ENCODE peak calls at places on chromosomes 5 and 9, in ten cellular contexts. B is GM12878; G is brain microvascular endothelial cell; P is dorsolateral prefrontal cortex; W is CD4-positive, CD25-positive, alpha-beta regulatory T cell; Z is gastrocnemius medialis; R is RWPE1; C is left lung; F is spleen; Q is heart right ventricle. L is an unnamed sample.

GRCh38 chr5:79318935-79319614 is 83.1 kb downstream of the JMY start:
- DNase-seq in P (no peak), Q (no peak), G (peak; percentile 89), R (peak; percentile 58), B (no peak), C (no peak), F (no peak), Z (no peak), W (no peak), L (no peak)

GRCh38 chr5:82204567-82204966 is 73.6 kb downstream of the RPS23 start:
- DNase-seq in W (no peak), B (no peak), Q (no peak), C (no peak), R (no peak), P (no peak), Z (no peak), G (no peak), F (no peak), L (no peak)

GRCh38 chr9:4413856-4414255 is 76.4 kb upstream of the SLC1A1 start:
- DNase-seq in W (no peak), F (no peak), G (no peak), Q (no peak), R (no peak), Z (no peak), C (no peak), P (no peak), B (no peak), L (no peak)

GRCh38 chr5:79955496-79956172 is 35.4 kb downstream of the MTX3 start:
- DNase-seq in Q (no peak), W (no peak), B (no peak), R (no peak), C (no peak), P (no peak), G (no peak), F (no peak), Z (no peak), L (no peak)

GRCh38 chr9:125750656-125751035 is 3.5 kb downstream of the PBX3 start:
- DNase-seq in R (peak; percentile 35), W (no peak), C (no peak), G (no peak), Z (no peak), B (no peak), Q (no peak), P (no peak), F (no peak), L (no peak)

GRCh38 chr9:76366275-76366674 is 28.0 kb downstream of the RFK start:
- DNase-seq in W (no peak), P (no peak), G (no peak), B (no peak), Q (no peak), Z (no peak), R (no peak), F (no peak), C (no peak), L (no peak)

GRCh38 chr5:113807384-113808053 is 294.0 kb downstream of the YTHDC2 start:
- DNase-seq in P (peak; percentile 62), Q (no peak), Z (no peak), W (no peak), F (no peak), G (no peak), B (no peak), C (no peak), R (no peak), L (no peak)

GRCh38 chr5:76691470-76692273 is 24.3 kb upstream of the F2R start:
- DNase-seq in W (no peak), F (no peak), G (peak; percentile 64), Z (no peak), B (peak; percentile 11), C (no peak), Q (no peak), R (no peak), P (no peak), L (no peak)

GRCh38 chr5:68454172-68454571 is 238.6 kb downstream of the PIK3R1 start:
- DNase-seq in W (no peak), P (no peak), Q (no peak), C (no peak), R (no peak), B (no peak), Z (no peak), F (no peak), G (no peak), L (no peak)

GRCh38 chr5:107478068-107478641 is 192.6 kb downstream of the EFNA5 start:
- DNase-seq in R (no peak), B (no peak), W (no peak), Z (no peak), G (no peak), Q (no peak), C (no peak), F (no peak), P (no peak), L (no peak)

GRCh38 chr9:1051286-1052118 is 1.3 kb downstream of the DMRT2 start:
- DNase-seq in W (no peak), F (no peak), G (no peak), Q (peak; percentile 42), R (no peak), C (no peak), B (no peak), Z (peak; percentile 36), P (peak; percentile 68), L (peak; percentile 76)

GRCh38 chr9:130846487-130847305 is 11.6 kb downstream of the ABL1 start:
- DNase-seq in R (peak; percentile 87), W (no peak), Q (peak; percentile 41), C (no peak), Z (no peak), G (peak; percentile 86), B (no peak), P (peak; percentile 55), F (peak; percentile 74), L (peak; percentile 79)

GRCh38 chr5:68252678-68253520 is 37.3 kb downstream of the PIK3R1 start:
- DNase-seq in R (peak; percentile 86), P (peak; percentile 63), C (peak; percentile 45), F (peak; percentile 80), B (no peak), G (peak; percentile 67), Z (peak; percentile 61), W (peak; percentile 24), Q (no peak), L (no peak)

DNA sequence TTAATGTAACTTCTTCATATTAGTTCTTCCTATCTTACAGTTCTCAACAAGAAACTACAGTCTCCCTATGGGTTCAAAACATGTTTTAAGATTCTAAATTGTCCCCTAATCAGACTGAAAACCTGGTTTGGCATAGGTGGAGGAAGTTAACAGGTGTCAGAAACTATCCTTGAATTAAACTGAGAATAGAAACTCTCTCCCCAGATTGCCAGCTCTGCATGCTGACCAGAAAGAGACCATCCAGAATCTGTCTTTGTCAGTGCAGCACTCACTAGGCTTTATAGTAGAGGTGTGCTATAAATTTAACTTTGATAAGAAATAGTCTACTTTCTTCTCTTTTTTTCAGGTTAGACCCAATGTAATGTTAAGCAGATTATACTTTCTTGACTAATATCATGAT is 63.8 kb downstream of the BNC2 start:
- DNase-seq in Z (no peak), Q (no peak), G (no peak), B (no peak), C (no peak), R (no peak), F (no peak), P (no peak), W (no peak), L (no peak)
- H3K27ac ChIP-seq in Z (no peak overlapping the region), Q (no peak overlapping the region), G (no peak overlapping the region), B (no peak overlapping the region), C (no peak overlapping the region), R (no peak overlapping the region), F (no peak overlapping the region), P (no peak overlapping the region), W (no peak overlapping the region), L (no peak overlapping the region)

GRCh38 chr5:175478384-175479124 is at the start of gene SFXN1:
- DNase-seq in W (peak; percentile 60), P (peak; percentile 85), G (peak; percentile 38), B (no peak), Z (peak; percentile 61), R (peak; percentile 94), Q (peak; percentile 86), F (peak; percentile 94), C (peak; percentile 77), L (peak; percentile 89)

GRCh38 chr5:175483337-175483736 is 5.0 kb downstream of the SFXN1 start:
- DNase-seq in R (no peak), P (no peak), Z (no peak), G (no peak), F (no peak), Q (no peak), B (no peak), W (no peak), C (no peak), L (no peak)

GRCh38 chr5:175478008-175478383 is 364 bp upstream of the SFXN1 start:
- DNase-seq in R (no peak), P (no peak), B (no peak), F (no peak), W (no peak), Z (no peak), G (no peak), Q (no peak), C (no peak), L (no peak)

GRCh38 chr5:175477440-175477839 is 920 bp upstream of the SFXN1 start:
- DNase-seq in R (no peak), Q (no peak), W (no peak), B (no peak), F (no peak), C (no peak), Z (no peak), P (no peak), G (no peak), L (no peak)

GRCh38 chr5:175479125-175479881 is 943 bp downstream of the SFXN1 start:
- DNase-seq in Q (no peak), W (no peak), P (no peak), F (no peak), B (no peak), C (no peak), Z (no peak), R (no peak), G (no peak), L (no peak)
- H3K27ac ChIP-seq in Q (peak overlapping the region; percentile 69), W (peak overlapping the region; percentile 64), P (peak overlapping the region; percentile 87), F (peak overlapping the region; percentile 86), B (peak overlapping the region; percentile 66), C (peak overlapping the region; percentile 57), Z (peak overlapping the region; percentile 53), R (peak overlapping the region; percentile 83), G (peak overlapping the region; percentile 37), L (peak overlapping the region; percentile 45)

GRCh38 chr5:134547999-134548626 is 22.6 kb downstream of the JADE2 start:
- DNase-seq in Q (no peak), W (no peak), F (no peak), C (no peak), P (no peak), Z (no peak), B (no peak), R (no peak), G (no peak), L (no peak)
- H3K27ac ChIP-seq in Q (no peak overlapping the region), W (peak overlapping the region; percentile 7), F (peak overlapping the region; percentile 4), C (no peak overlapping the region), P (peak overlapping the region; percentile 70), Z (peak overlapping the region; percentile 9), B (peak overlapping the region; percentile 35), R (peak overlapping the region; percentile 55), G (no peak overlapping the region), L (no peak overlapping the region)

DNA sequence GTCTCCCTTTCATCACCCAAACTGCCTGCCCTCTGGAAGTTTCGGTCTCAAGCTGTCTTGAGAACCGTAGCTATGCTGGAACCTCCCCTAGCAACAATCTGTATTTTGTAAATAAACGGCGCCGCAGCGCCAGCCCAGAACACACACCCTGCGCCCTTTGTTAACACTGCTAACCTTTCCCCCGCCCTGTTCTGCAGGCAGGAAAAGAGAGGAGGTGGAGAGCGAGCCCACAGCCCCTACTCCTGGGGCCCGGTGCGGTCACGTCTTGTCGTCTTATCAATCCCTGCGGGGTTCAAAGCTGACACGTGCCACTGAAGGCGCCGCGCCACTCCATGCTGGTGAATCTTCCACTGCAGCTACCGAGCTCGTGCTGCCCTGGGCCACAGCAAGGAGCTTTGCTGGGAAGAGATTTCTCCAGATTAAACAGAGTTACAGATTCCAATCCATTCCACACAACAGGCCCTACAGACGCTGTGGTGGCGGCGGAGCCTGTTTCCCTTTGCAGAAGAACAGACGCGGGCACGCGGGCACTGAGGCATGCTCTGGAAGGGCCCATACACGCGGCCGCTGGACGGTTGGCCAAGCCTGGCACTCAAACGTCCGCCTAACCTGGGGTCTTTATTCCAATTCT is 25.3 kb downstream of the ZDHHC11B start:
- DNase-seq in Q (peak; percentile 77), F (peak; percentile 63), G (no peak), Z (peak; percentile 36), B (no peak), P (peak; percentile 38), R (no peak), C (peak; percentile 87), W (peak; percentile 54), L (peak; percentile 89)
- H3K27ac ChIP-seq in Q (peak overlapping the region; percentile 88), F (no peak overlapping the region), G (no peak overlapping the region), Z (peak overlapping the region; percentile 43), B (no peak overlapping the region), P (no peak overlapping the region), R (peak overlapping the region; percentile 36), C (peak overlapping the region; percentile 56), W (peak overlapping the region; percentile 41), L (no peak overlapping the region)

L was measured in kidney.